ENCODE peak calls at places on chromosomes 4 and X, in four cellular contexts. T, M, O and R are unnamed samples.
A peak's percentile ranks its signal among the peaks of the same experiment; 100 is the strongest.

GRCh38 chrX:15564981-15565579 is 35.7 kb downstream of the ACE2 start:
- DNase-seq in M (peak; percentile 0), O (no peak), T (peak; percentile 62), R (peak; percentile 29)

GRCh38 chr4:7710576-7711329 is 228.9 kb downstream of the AFAP1 start:
- DNase-seq in M (no peak), O (no peak), T (no peak), R (no peak)

GRCh38 chr4:131370846-131371245 is 1778.2 kb upstream of the PCDH10 start:
- DNase-seq in T (no peak), M (no peak), O (no peak), R (no peak)

GRCh38 chrX:136616987-136617685 is 30.8 kb upstream of the CD40LG start:
- DNase-seq in T (no peak), O (no peak), M (no peak), R (no peak)

GRCh38 chr4:3231431-3231980 is 17.5 kb upstream of the MSANTD1 start:
- DNase-seq in O (no peak), T (no peak), M (no peak), R (no peak)

GRCh38 chr4:186486172-186486571 is 69.2 kb downstream of the MTNR1A start:
- DNase-seq in T (peak; percentile 34), O (no peak), M (no peak), R (no peak)

GRCh38 chrX:50889582-50889981 is 21.0 kb upstream of the BMP15 start:
- DNase-seq in O (no peak), M (no peak), T (no peak), R (no peak)

GRCh38 chr4:1050486-1051213 is 39.2 kb downstream of the FGFRL1 start:
- DNase-seq in T (no peak), M (no peak), O (no peak), R (peak; percentile 75)

GRCh38 chr4:304987-305680 is at the start of gene ZNF732:
- DNase-seq in T (no peak), O (peak; percentile 93), M (no peak), R (peak; percentile 73)

GRCh38 chrX:154333837-154334271 is 38.3 kb downstream of the TKTL1 start:
- DNase-seq in T (no peak), O (no peak), M (no peak), R (no peak)

GRCh38 chr4:75542824-75543223 is 13.0 kb upstream of the ODAPH start:
- DNase-seq in T (no peak), O (no peak), M (peak; percentile 20), R (no peak)

GRCh38 chr4:99624141-99624719 is 33.4 kb downstream of the C4orf54 start:
- DNase-seq in O (no peak), T (no peak), M (no peak), R (no peak)

GRCh38 chr4:72641611-72642010 is 72.6 kb upstream of the ADAMTS3 start:
- DNase-seq in T (no peak), M (no peak), O (no peak), R (no peak)

GRCh38 chr4:76214269-76214628 is 625 bp upstream of the SCARB2 start:
- DNase-seq in T (no peak), M (no peak), O (no peak), R (peak; percentile 51)

GRCh38 chrX:74272230-74272629 is 31.8 kb upstream of the ZCCHC13 start:
- DNase-seq in M (no peak), T (no peak), O (no peak), R (no peak)

GRCh38 chrX:149398027-149398426 is 107.1 kb downstream of the IDS start:
- DNase-seq in M (no peak), O (peak; percentile 57), T (no peak), R (no peak)

GRCh38 chrX:356385-357034 is 30.2 kb downstream of the PPP2R3B start:
- DNase-seq in O (no peak), T (no peak), M (peak; percentile 24), R (peak; percentile 43)

GRCh38 chrX:28349888-28350287 is 237.4 kb upstream of the IL1RAPL1 start:
- DNase-seq in M (no peak), T (no peak), O (no peak), R (no peak)

GRCh38 chr4:70505152-70505748 is 13.1 kb upstream of the AMTN start:
- DNase-seq in T (peak; percentile 45), O (peak; percentile 31), M (no peak), R (peak; percentile 46)

GRCh38 chr4:23484689-23485088 is 405.2 kb downstream of the PPARGC1A start:
- DNase-seq in O (no peak), M (no peak), T (no peak), R (no peak)

GRCh38 chrX:106802388-106803275 is at the start of gene TBC1D8B:
- DNase-seq in O (peak; percentile 61), M (peak; percentile 22), T (peak; percentile 79), R (peak; percentile 43)

GRCh38 chr4:104811727-104812126 is 317.0 kb upstream of the CXXC4 start:
- DNase-seq in M (no peak), O (no peak), T (no peak), R (no peak)

GRCh38 chr4:5292091-5292490 is 240.8 kb downstream of the STK32B start:
- DNase-seq in M (no peak), T (no peak), O (no peak), R (no peak)

GRCh38 chrX:135086197-135086854 is 34.0 kb downstream of the ETDB start:
- DNase-seq in O (no peak), M (peak; percentile 49), T (peak; percentile 55), R (no peak)